ENCODE peak calls at places on chromosomes 16 and 17, in nine cellular contexts. K is amniotic stem cell; V is ELR; U is EH; E is endothelial cell; T is activated effector memory CD4-positive, alpha-beta T cell treated with anti-CD3 and anti-CD28 coated beads, Interleukin-2, amount 50 U/mL, for 16 hours; H is T-helper 9 cell; F is activated CD4-positive, alpha-beta T cell treated with anti-CD3 and anti-CD28 coated beads for 1 hour; J is naive thymus-derived CD8-positive, alpha-beta T cell. X is an unnamed sample.

GRCh38 chr16:11852092-11852809 is 909 bp upstream of the RSL1D1 start:
- DNase-seq in E (no peak), U (no peak), F (no peak), V (peak), K (no peak), J (no peak), H (no peak), T (no peak), X (no peak)

GRCh38 chr16:51152691-51153261 is 1.7 kb upstream of the SALL1 start:
- DNase-seq in E (no peak), U (peak), V (peak), F (no peak), T (no peak), K (no peak), J (no peak), H (no peak), X (no peak)

GRCh38 chr16:68345351-68345810 is 34.6 kb downstream of the PRMT7 start:
- DNase-seq in V (no peak), K (no peak), T (no peak), J (peak), H (no peak), U (no peak), F (no peak), E (no peak), X (no peak)

GRCh38 chr17:79797492-79798295 is 817 bp upstream of the CBX8 start:
- DNase-seq in V (no peak), H (no peak), U (no peak), K (no peak), J (no peak), T (no peak), F (no peak), E (no peak), X (peak)

GRCh38 chr17:37391146-37391545 is 15.4 kb downstream of the C17orf78 start:
- DNase-seq in H (no peak), T (no peak), J (no peak), E (no peak), U (peak), V (peak), K (no peak), F (no peak), X (no peak)

GRCh38 chr16:49688298-49688697 is 167.6 kb downstream of the ZNF423 start:
- DNase-seq in K (no peak), H (no peak), J (no peak), F (no peak), U (no peak), E (no peak), T (no peak), V (no peak), X (no peak)

GRCh38 chr17:37481001-37481665 is 8.6 kb upstream of the DUSP14 start:
- DNase-seq in F (no peak), U (no peak), E (no peak), V (no peak), K (no peak), H (no peak), J (no peak), T (no peak), X (no peak)

GRCh38 chr17:51322390-51323029 is 62.2 kb downstream of the UTP18 start:
- DNase-seq in J (no peak), E (no peak), T (no peak), F (no peak), H (no peak), K (no peak), V (peak), U (peak), X (no peak)

GRCh38 chr17:48241131-48241591 is 133.6 kb downstream of the SNX11 start:
- DNase-seq in V (peak), F (no peak), H (no peak), E (no peak), T (peak), K (no peak), U (peak), J (no peak), X (peak)

X was measured in activated CD4-positive, alpha-beta memory T cell treated with anti-CD3 and anti-CD28 coated beads for 36 hours.